ENCODE peak calls at places on chromosomes 1 and 21, in seven cellular contexts. O is pancreas; B is GM20000; U is Daoy; S is stimulated activated CD8-positive, alpha-beta memory T cell treated with anti-CD3 and anti-CD28 coated beads, Interleukin-15, amount 100 ng/mL, for 4 hours; K is upper lobe of right lung; R is NCI-H1930. V is an unnamed sample.

GRCh38 chr1:38296047-38296446 is 249.5 kb upstream of the POU3F1 start:
- DNase-seq in S (no peak), K (no peak), R (no peak), O (no peak), B (no peak), U (no peak), V (no peak)

GRCh38 chr1:26537951-26538352 is 8.4 kb downstream of the RPS6KA1 start:
- DNase-seq in R (no peak), U (peak), S (no peak), B (peak), K (no peak), O (no peak), V (peak)

GRCh38 chr1:9225411-9225785 is 9.2 kb upstream of the H6PD start:
- DNase-seq in S (no peak), B (no peak), U (no peak), R (no peak), K (no peak), O (no peak), V (no peak)

GRCh38 chr1:11354893-11355593 is 82.0 kb downstream of the UBIAD1 start:
- DNase-seq in O (no peak), R (no peak), K (no peak), B (no peak), S (no peak), U (no peak), V (no peak)

GRCh38 chr1:55420866-55421265 is 205.7 kb upstream of the USP24 start:
- DNase-seq in R (no peak), U (peak), O (no peak), S (no peak), B (no peak), K (no peak), V (no peak)

GRCh38 chr1:30618335-30618747 is 105.0 kb downstream of the MATN1 start:
- DNase-seq in R (no peak), K (no peak), B (no peak), O (no peak), S (no peak), U (peak), V (no peak)

GRCh38 chr21:14284439-14284838 is 68.5 kb downstream of the RBM11 start:
- DNase-seq in K (no peak), R (no peak), O (no peak), U (peak), B (no peak), S (no peak), V (no peak)

GRCh38 chr1:167033646-167034045 is 44.6 kb downstream of the MAEL start:
- DNase-seq in O (no peak), R (no peak), K (no peak), S (no peak), B (no peak), U (no peak), V (no peak)

GRCh38 chr21:31606081-31606874 is 53.2 kb upstream of the SOD1 start:
- DNase-seq in O (no peak), R (no peak), U (no peak), K (no peak), S (no peak), B (no peak), V (no peak)

GRCh38 chr1:201448981-201449380 is 20.0 kb downstream of the PHLDA3 start:
- DNase-seq in S (no peak), R (no peak), K (no peak), B (no peak), U (no peak), O (no peak), V (no peak)

GRCh38 chr1:154155282-154155681 is 409 bp upstream of the NUP210L start:
- DNase-seq in R (no peak), O (no peak), B (no peak), U (peak), K (no peak), S (no peak), V (no peak)

GRCh38 chr1:31954607-31955283 is 16.6 kb upstream of the PTP4A2 start:
- DNase-seq in S (no peak), K (peak), O (peak), U (peak), R (no peak), B (no peak), V (no peak)

GRCh38 chr1:117623698-117624097 is 17.9 kb downstream of the TENT5C start:
- DNase-seq in K (no peak), S (no peak), R (no peak), U (no peak), O (no peak), B (no peak), V (peak)

GRCh38 chr1:208475951-208476824 is 232.0 kb upstream of the PLXNA2 start:
- DNase-seq in O (no peak), K (no peak), U (no peak), S (no peak), R (no peak), B (no peak), V (no peak)

GRCh38 chr1:20233866-20234265 is 47.5 kb upstream of the PLA2G2C start:
- DNase-seq in S (no peak), B (no peak), U (no peak), R (no peak), O (no peak), K (no peak), V (no peak)

GRCh38 chr1:205449750-205450443 is 5.9 kb downstream of the BLACAT1 start:
- DNase-seq in B (peak), U (peak), R (no peak), K (peak), O (peak), S (peak), V (no peak)

GRCh38 chr1:154445040-154445472 is 39.9 kb downstream of the IL6R start:
- DNase-seq in S (peak), K (no peak), U (peak), R (no peak), B (peak), O (no peak), V (peak)

GRCh38 chr21:15559612-15560011 is 170.2 kb upstream of the USP25 start:
- DNase-seq in B (no peak), K (no peak), R (no peak), U (no peak), O (no peak), S (no peak), V (no peak)

GRCh38 chr1:47405697-47406096 is 10.4 kb upstream of the FOXE3 start:
- DNase-seq in O (no peak), R (no peak), K (no peak), B (no peak), S (no peak), U (no peak), V (no peak)

GRCh38 chr1:116490588-116490987 is 80.2 kb downstream of the CD58 start:
- DNase-seq in U (no peak), B (no peak), R (no peak), K (no peak), S (no peak), O (no peak), V (no peak)

GRCh38 chr1:4180066-4180735 is 280.1 kb upstream of the C1orf174 start:
- DNase-seq in O (no peak), B (no peak), S (no peak), R (no peak), K (no peak), U (no peak), V (no peak)

GRCh38 chr1:74523873-74524480 is 11.6 kb upstream of the LRRC53 start:
- DNase-seq in B (no peak), S (no peak), O (no peak), U (no peak), K (no peak), R (no peak), V (no peak)

GRCh38 chr1:53740621-53741105 is 1.7 kb upstream of the GLIS1 start:
- DNase-seq in U (peak), R (no peak), B (no peak), K (no peak), S (no peak), O (no peak), V (no peak)

GRCh38 chr21:46096997-46097825 is 701 bp upstream of the COL6A2 start:
- DNase-seq in U (peak), B (no peak), S (no peak), K (peak), R (no peak), O (peak), V (no peak)

GRCh38 chr21:41664881-41665765 is 101.7 kb downstream of the RIPK4 start:
- DNase-seq in O (peak), S (no peak), K (no peak), U (peak), B (no peak), R (no peak), V (no peak)

GRCh38 chr1:90729484-90730246 is 12.6 kb upstream of the BARHL2 start:
- DNase-seq in S (no peak), O (no peak), U (no peak), B (peak), K (no peak), R (no peak), V (no peak)

GRCh38 chr1:174266476-174266875 is 107.2 kb downstream of the RABGAP1L start:
- DNase-seq in R (no peak), S (no peak), U (no peak), O (no peak), B (no peak), K (no peak), V (no peak)

GRCh38 chr21:16423921-16424320 is 694.1 kb downstream of the USP25 start:
- DNase-seq in S (no peak), R (no peak), U (no peak), B (no peak), O (no peak), K (no peak), V (no peak)

GRCh38 chr1:110150330-110151174 is at the start of gene SLC6A17:
- DNase-seq in U (peak), K (no peak), R (peak), S (no peak), O (peak), B (no peak), V (no peak)

GRCh38 chr1:214830956-214831355 is 228.0 kb downstream of the CENPF start:
- DNase-seq in R (no peak), U (no peak), B (no peak), O (no peak), K (no peak), S (no peak), V (no peak)

GRCh38 chr1:204571631-204572030 is 55.4 kb downstream of the MDM4 start:
- DNase-seq in B (no peak), K (no peak), O (no peak), S (no peak), R (no peak), U (no peak), V (no peak)

GRCh38 chr1:206736878-206737728 is 33.5 kb upstream of the IL19 start:
- DNase-seq in O (no peak), S (peak), U (no peak), R (no peak), K (no peak), B (no peak), V (no peak)

V was measured in MM.1S.